ENCODE peak calls at places on chromosomes 4 and X, in nine cellular contexts. One of them, this sample, is unnamed.

GRCh38 chrX:130228871-130229270 is 39.8 kb downstream of the ZNF280C start:
- DNase-seq in CD4-positive, alpha-beta memory T cell: no peak
- DNase-seq in SJCRH30: peak; percentile 22
- DNase-seq in psoas muscle: no peak
- DNase-seq in endodermal cell: no peak
- DNase-seq in WERI-Rb-1: no peak
- DNase-seq in fibroblast of lung: no peak
- DNase-seq in aorta: no peak
- DNase-seq in esophagus squamous epithelium: no peak
- DNase-seq in this sample: no peak

GRCh38 chrX:153635788-153636668 is 11.0 kb upstream of the DUSP9 start:
- DNase-seq in psoas muscle: no peak
- DNase-seq in fibroblast of lung: no peak
- DNase-seq in CD4-positive, alpha-beta memory T cell: no peak
- DNase-seq in SJCRH30: peak; percentile 20
- DNase-seq in WERI-Rb-1: peak; percentile 85
- DNase-seq in aorta: peak; percentile 46
- DNase-seq in esophagus squamous epithelium: no peak
- DNase-seq in endodermal cell: peak; percentile 92
- DNase-seq in this sample: peak; percentile 60

GRCh38 chrX:3295731-3296130 is 50.7 kb downstream of the MXRA5 start:
- DNase-seq in CD4-positive, alpha-beta memory T cell: no peak
- DNase-seq in SJCRH30: peak; percentile 60
- DNase-seq in esophagus squamous epithelium: no peak
- DNase-seq in aorta: no peak
- DNase-seq in endodermal cell: peak; percentile 87
- DNase-seq in WERI-Rb-1: peak; percentile 19
- DNase-seq in psoas muscle: no peak
- DNase-seq in fibroblast of lung: peak; percentile 4
- DNase-seq in this sample: peak; percentile 5

GRCh38 chr4:1204828-1205591 is 32.6 kb upstream of the SPON2 start:
- DNase-seq in aorta: peak; percentile 44
- DNase-seq in WERI-Rb-1: peak; percentile 9
- DNase-seq in fibroblast of lung: no peak
- DNase-seq in psoas muscle: peak; percentile 22
- DNase-seq in SJCRH30: peak; percentile 47
- DNase-seq in esophagus squamous epithelium: no peak
- DNase-seq in endodermal cell: peak; percentile 36
- DNase-seq in CD4-positive, alpha-beta memory T cell: no peak
- DNase-seq in this sample: peak; percentile 15

GRCh38 chr4:126223784-126224407 is 909.1 kb downstream of the FAT4 start:
- DNase-seq in psoas muscle: no peak
- DNase-seq in CD4-positive, alpha-beta memory T cell: no peak
- DNase-seq in fibroblast of lung: peak; percentile 16
- DNase-seq in SJCRH30: peak; percentile 43
- DNase-seq in esophagus squamous epithelium: no peak
- DNase-seq in aorta: no peak
- DNase-seq in endodermal cell: no peak
- DNase-seq in WERI-Rb-1: no peak
- DNase-seq in this sample: no peak

GRCh38 chrX:34638116-34638515 is 19.0 kb downstream of the TMEM47 start:
- DNase-seq in WERI-Rb-1: peak; percentile 9
- DNase-seq in SJCRH30: peak; percentile 45
- DNase-seq in psoas muscle: no peak
- DNase-seq in fibroblast of lung: peak; percentile 29
- DNase-seq in aorta: no peak
- DNase-seq in esophagus squamous epithelium: no peak
- DNase-seq in CD4-positive, alpha-beta memory T cell: no peak
- DNase-seq in endodermal cell: no peak
- DNase-seq in this sample: peak; percentile 10

GRCh38 chrX:154308108-154308946 is 12.7 kb downstream of the TKTL1 start:
- DNase-seq in SJCRH30: peak; percentile 66
- DNase-seq in endodermal cell: peak; percentile 93
- DNase-seq in psoas muscle: peak; percentile 48
- DNase-seq in esophagus squamous epithelium: no peak
- DNase-seq in WERI-Rb-1: peak; percentile 82
- DNase-seq in fibroblast of lung: peak; percentile 11
- DNase-seq in CD4-positive, alpha-beta memory T cell: peak; percentile 75
- DNase-seq in aorta: peak; percentile 73
- DNase-seq in this sample: peak; percentile 66

GRCh38 chr4:181281451-181281850 is 961.8 kb upstream of the TENM3 start:
- DNase-seq in aorta: no peak
- DNase-seq in fibroblast of lung: no peak
- DNase-seq in WERI-Rb-1: no peak
- DNase-seq in psoas muscle: no peak
- DNase-seq in endodermal cell: no peak
- DNase-seq in SJCRH30: no peak
- DNase-seq in CD4-positive, alpha-beta memory T cell: no peak
- DNase-seq in esophagus squamous epithelium: no peak
- DNase-seq in this sample: no peak

DNA sequence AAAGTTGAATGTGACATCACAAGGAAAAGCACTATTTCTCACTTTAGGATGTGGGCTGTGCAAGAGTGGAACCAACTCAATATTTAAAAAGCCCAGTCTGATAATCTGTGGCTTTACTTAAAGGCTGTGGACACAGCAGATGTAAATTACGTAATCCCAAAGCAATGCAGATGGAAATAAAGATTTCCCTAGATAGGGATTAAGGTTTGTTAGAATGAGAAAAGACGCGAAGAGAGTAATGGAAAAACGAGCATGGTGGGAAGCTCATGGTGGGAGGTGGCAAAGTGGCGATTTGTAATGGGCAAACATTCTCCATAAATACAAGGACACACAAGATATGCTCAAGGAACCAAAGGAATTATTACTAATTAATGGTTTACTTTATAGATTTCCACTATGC is 985.5 kb downstream of the FSTL5 start:
- DNase-seq in psoas muscle: no peak
- DNase-seq in CD4-positive, alpha-beta memory T cell: no peak
- DNase-seq in fibroblast of lung: no peak
- DNase-seq in esophagus squamous epithelium: no peak
- DNase-seq in endodermal cell: no peak
- DNase-seq in WERI-Rb-1: no peak
- DNase-seq in aorta: no peak
- DNase-seq in SJCRH30: peak; percentile 1
- DNase-seq in this sample: no peak
- H3K9me3 ChIP-seq in psoas muscle: no peaks in the 10 kb centered on the region
- H3K9me3 ChIP-seq in CD4-positive, alpha-beta memory T cell: no peaks in the 10 kb centered on the region
- H3K9me3 ChIP-seq in fibroblast of lung: no peaks in the 10 kb centered on the region
- H3K9me3 ChIP-seq in esophagus squamous epithelium: no peaks in the 10 kb centered on the region
- H3K9me3 ChIP-seq in endodermal cell: no peaks in the 10 kb centered on the region
- H3K9me3 ChIP-seq in WERI-Rb-1: no peaks in the 10 kb centered on the region
- H3K9me3 ChIP-seq in aorta: no peaks in the 10 kb centered on the region
- H3K9me3 ChIP-seq in SJCRH30: no peaks in the 10 kb centered on the region
- H3K9me3 ChIP-seq in this sample: no peaks in the 10 kb centered on the region

GRCh38 chr4:140049024-140049923 is 104.7 kb downstream of the MAML3 start:
- DNase-seq in WERI-Rb-1: peak; percentile 95
- DNase-seq in psoas muscle: peak; percentile 21
- DNase-seq in esophagus squamous epithelium: no peak
- DNase-seq in fibroblast of lung: peak; percentile 70
- DNase-seq in CD4-positive, alpha-beta memory T cell: peak; percentile 37
- DNase-seq in SJCRH30: no peak
- DNase-seq in endodermal cell: peak; percentile 91
- DNase-seq in aorta: peak; percentile 46
- DNase-seq in this sample: peak; percentile 85
- H3K4me3 ChIP-seq in WERI-Rb-1: peak overlapping the region; percentile 25
- H3K4me3 ChIP-seq in psoas muscle: peak overlapping the region; percentile 54
- H3K4me3 ChIP-seq in esophagus squamous epithelium: peak overlapping the region; percentile 38
- H3K4me3 ChIP-seq in fibroblast of lung: peak overlapping the region; percentile 52
- H3K4me3 ChIP-seq in CD4-positive, alpha-beta memory T cell: no peak overlapping the region
- H3K4me3 ChIP-seq in SJCRH30: no peak overlapping the region
- H3K4me3 ChIP-seq in endodermal cell: peak overlapping the region; percentile 59
- H3K4me3 ChIP-seq in aorta: peak overlapping the region; percentile 55
- H3K4me3 ChIP-seq in this sample: peak overlapping the region; percentile 53

DNA sequence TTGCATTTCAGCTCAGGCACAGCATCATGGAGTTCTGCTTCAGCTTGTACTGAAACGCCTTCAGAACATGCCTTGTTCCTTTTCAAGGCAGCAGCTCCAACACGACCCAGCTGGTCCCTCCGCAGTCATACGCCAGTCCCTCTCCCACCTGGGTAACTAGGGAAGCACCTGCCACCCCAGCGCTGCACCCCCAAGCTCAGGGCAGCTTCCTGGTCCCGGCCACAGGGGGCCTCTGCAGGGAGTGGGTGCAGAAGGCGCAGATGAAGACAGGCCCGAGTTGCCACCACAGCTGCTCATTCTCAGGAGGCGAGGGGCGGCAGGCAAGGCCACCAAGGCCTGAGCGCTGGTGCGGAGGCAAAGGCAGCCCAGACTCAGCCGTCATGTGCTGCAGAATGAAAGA is 21.8 kb downstream of the WDR1 start:
- DNase-seq in esophagus squamous epithelium: no peak
- DNase-seq in SJCRH30: no peak
- DNase-seq in endodermal cell: no peak
- DNase-seq in CD4-positive, alpha-beta memory T cell: no peak
- DNase-seq in WERI-Rb-1: no peak
- DNase-seq in fibroblast of lung: no peak
- DNase-seq in aorta: peak; percentile 42
- DNase-seq in psoas muscle: peak; percentile 15
- DNase-seq in this sample: no peak
- H3K36me3 ChIP-seq in esophagus squamous epithelium: peaks cover 100% of the 10 kb centered on the region
- H3K36me3 ChIP-seq in SJCRH30: peaks cover 55% of the 10 kb centered on the region
- H3K36me3 ChIP-seq in endodermal cell: peaks cover 99% of the 10 kb centered on the region
- H3K36me3 ChIP-seq in CD4-positive, alpha-beta memory T cell: peaks cover 79% of the 10 kb centered on the region
- H3K36me3 ChIP-seq in WERI-Rb-1: peaks cover 96% of the 10 kb centered on the region
- H3K36me3 ChIP-seq in fibroblast of lung: peaks cover 64% of the 10 kb centered on the region
- H3K36me3 ChIP-seq in aorta: no peaks in the 10 kb centered on the region
- H3K36me3 ChIP-seq in psoas muscle: peaks cover 11% of the 10 kb centered on the region
- H3K36me3 ChIP-seq in this sample: peaks cover 65% of the 10 kb centered on the region

DNA sequence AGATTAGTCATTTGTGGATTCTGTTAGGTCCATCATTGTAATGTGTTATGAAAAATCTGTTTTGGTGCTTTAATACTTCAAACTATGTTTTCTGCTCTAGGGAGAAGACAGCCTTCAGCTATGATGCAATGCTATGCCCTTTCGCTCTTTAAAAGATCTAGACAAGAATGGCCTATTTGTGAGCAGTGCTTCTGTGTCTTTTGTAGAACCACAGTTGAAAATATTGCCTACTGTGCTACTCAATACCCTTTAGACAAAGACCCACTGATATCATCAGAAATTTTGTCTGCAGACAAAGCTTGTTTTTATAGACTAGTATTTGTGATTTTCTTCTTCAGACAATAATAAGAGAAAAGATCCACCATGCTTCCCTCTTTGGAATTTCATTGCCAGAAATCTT is 44.6 kb upstream of the SLITRK2 start:
- DNase-seq in aorta: no peak
- DNase-seq in endodermal cell: no peak
- DNase-seq in WERI-Rb-1: no peak
- DNase-seq in fibroblast of lung: no peak
- DNase-seq in psoas muscle: no peak
- DNase-seq in CD4-positive, alpha-beta memory T cell: no peak
- DNase-seq in esophagus squamous epithelium: no peak
- DNase-seq in SJCRH30: no peak
- DNase-seq in this sample: no peak
- H3K9me3 ChIP-seq in aorta: no peaks in the 10 kb centered on the region
- H3K9me3 ChIP-seq in endodermal cell: peaks cover 32% of the 10 kb centered on the region
- H3K9me3 ChIP-seq in WERI-Rb-1: no peaks in the 10 kb centered on the region
- H3K9me3 ChIP-seq in fibroblast of lung: no peaks in the 10 kb centered on the region
- H3K9me3 ChIP-seq in psoas muscle: no peaks in the 10 kb centered on the region
- H3K9me3 ChIP-seq in CD4-positive, alpha-beta memory T cell: no peaks in the 10 kb centered on the region
- H3K9me3 ChIP-seq in esophagus squamous epithelium: no peaks in the 10 kb centered on the region
- H3K9me3 ChIP-seq in SJCRH30: no peaks in the 10 kb centered on the region
- H3K9me3 ChIP-seq in this sample: no peaks in the 10 kb centered on the region

This sample was measured in BE2C.